ENCODE peak calls at places on chromosomes 12 and 14, in six cellular contexts. E is effector memory CD4-positive, alpha-beta T cell; J is ascending aorta; H is adipocyte; C is astrocyte; Q is neural progenitor cell. N is an unnamed sample. For H3K36me3, the result is how much of the 10 kb centered on the place peaks cover.

GRCh38 chr12:104056419-104056972 is 6.5 kb upstream of the GLT8D2 start:
- DNase-seq in E (no peak), J (no peak), H (no peak), C (peak), Q (no peak), N (no peak)

GRCh38 chr12:130970165-130970907 is 16.6 kb downstream of the ADGRD1 start:
- DNase-seq in E (no peak), J (no peak), H (no peak), C (no peak), Q (no peak), N (no peak)

GRCh38 chr12:95574799-95575452 is 23.6 kb upstream of the USP44 start:
- DNase-seq in E (no peak), J (no peak), H (peak), C (peak), Q (peak), N (no peak)

GRCh38 chr12:57516617-57517153 is 3.6 kb downstream of the DDIT3 start:
- DNase-seq in E (no peak), J (no peak), H (no peak), C (no peak), Q (no peak), N (no peak)

GRCh38 chr12:101305226-101305779 is 25.4 kb downstream of the UTP20 start:
- DNase-seq in E (no peak), J (no peak), H (no peak), C (no peak), Q (no peak), N (no peak)

GRCh38 chr14:37021406-37021805 is 151.0 kb downstream of the SLC25A21 start:
- DNase-seq in E (no peak), J (no peak), H (no peak), C (no peak), Q (no peak), N (no peak)

GRCh38 chr12:69419701-69420100 is 50.5 kb upstream of the FRS2 start:
- DNase-seq in E (no peak), J (no peak), H (no peak), C (no peak), Q (no peak), N (no peak)

GRCh38 chr12:6375269-6376078 is at the start of gene SCNN1A:
- DNase-seq in E (no peak), J (peak), H (no peak), C (no peak), Q (peak), N (no peak)

GRCh38 chr14:87067597-87067996 is 925.4 kb downstream of the GALC start:
- DNase-seq in E (no peak), J (no peak), H (no peak), C (no peak), Q (no peak), N (no peak)

GRCh38 chr12:114562654-114563053 is 121.3 kb downstream of the TBX3 start:
- DNase-seq in E (no peak), J (no peak), H (no peak), C (no peak), Q (no peak), N (no peak)

GRCh38 chr12:123938679-123939480 is 33.8 kb downstream of the CCDC92 start:
- DNase-seq in E (no peak), J (peak), H (no peak), C (no peak), Q (peak), N (no peak)

GRCh38 chr12:51847830-51848727 is at the start of gene FIGNL2:
- DNase-seq in E (no peak), J (no peak), H (peak), C (no peak), Q (peak), N (no peak)

GRCh38 chr12:45547132-45547531 is 182.4 kb upstream of the ARID2 start:
- DNase-seq in E (no peak), J (no peak), H (no peak), C (no peak), Q (no peak), N (no peak)

GRCh38 chr14:99460793-99461192 is 19.9 kb downstream of the SETD3 start:
- DNase-seq in E (no peak), J (no peak), H (no peak), C (peak), Q (no peak), N (no peak)

GRCh38 chr14:99463974-99464373 is 16.7 kb downstream of the SETD3 start:
- DNase-seq in E (no peak), J (no peak), H (no peak), C (no peak), Q (no peak), N (no peak)

GRCh38 chr14:99461411-99461810 is 19.2 kb downstream of the SETD3 start:
- DNase-seq in E (no peak), J (no peak), H (no peak), C (no peak), Q (no peak), N (no peak)

GRCh38 chr14:99462211-99462610 is 18.4 kb downstream of the SETD3 start:
- DNase-seq in E (no peak), J (no peak), H (no peak), C (no peak), Q (no peak), N (no peak)

DNA sequence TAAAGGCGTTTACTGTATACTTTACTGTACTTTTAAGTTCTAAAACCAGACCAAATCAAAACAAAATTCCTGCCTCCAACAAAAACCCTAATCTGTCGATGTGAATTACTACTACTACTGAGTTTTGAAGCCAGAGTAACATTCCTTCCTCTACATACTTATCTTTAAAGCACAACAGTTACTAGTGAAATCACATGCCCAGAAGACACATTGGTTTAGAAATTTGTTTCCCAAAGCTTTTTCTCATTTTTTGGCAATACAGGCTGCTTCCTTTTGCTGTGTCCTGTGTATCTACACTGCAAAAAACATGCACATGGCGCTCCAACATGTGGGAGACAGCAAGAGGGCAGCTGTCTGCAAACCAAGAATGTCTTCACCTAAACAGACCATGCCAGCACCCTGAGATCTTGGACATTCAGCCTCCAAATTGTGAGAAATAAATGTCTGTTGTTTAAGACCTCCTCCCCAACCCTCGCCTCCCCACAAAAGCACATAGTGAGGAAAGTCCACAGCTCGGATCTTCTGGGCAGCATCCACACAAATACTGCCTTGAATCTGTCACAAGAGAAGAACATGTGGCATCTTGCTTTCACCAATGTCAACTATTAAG is 21.1 kb downstream of the SETD3 start:
- DNase-seq in E (no peak), J (no peak), H (no peak), C (no peak), Q (no peak), N (no peak)
- H3K36me3 ChIP-seq in E (half or more), J (under half), H (half or more), C (under half), Q (under half), N (half or more)

GRCh38 chr12:4293299-4293941 is 19.9 kb downstream of the CCND2 start:
- DNase-seq in E (no peak), J (no peak), H (no peak), C (no peak), Q (no peak), N (no peak)
- H3K36me3 ChIP-seq in E (half or more), J (under half), H (half or more), C (under half), Q (under half), N (under half)

GRCh38 chr12:108517288-108518100 is 2.4 kb downstream of the FICD start:
- DNase-seq in E (no peak), J (peak), H (no peak), C (no peak), Q (no peak), N (no peak)
- H3K36me3 ChIP-seq in E (under half), J (under half), H (half or more), C (under half), Q (under half), N (under half)

DNA sequence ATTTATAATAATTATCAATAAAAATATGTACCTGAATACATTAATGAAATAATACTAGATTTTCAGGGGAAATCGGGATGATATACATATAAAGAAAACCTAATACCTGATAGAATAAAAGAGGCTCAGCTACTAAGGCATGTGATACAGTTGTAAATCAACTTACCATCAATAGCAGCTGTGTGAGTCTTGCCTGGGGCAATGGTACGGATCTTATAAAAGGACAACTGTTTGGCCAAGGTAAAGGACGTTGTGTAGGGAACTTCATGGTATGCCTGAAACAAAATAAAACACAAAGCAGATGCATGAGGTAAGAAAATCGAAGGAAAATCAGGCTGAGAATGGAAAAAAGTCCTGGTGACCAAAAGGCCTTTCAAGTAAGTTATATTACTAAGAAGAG is 25.4 kb downstream of the NEK9 start:
- DNase-seq in E (no peak), J (no peak), H (no peak), C (no peak), Q (no peak), N (no peak)
- H3K36me3 ChIP-seq in E (half or more), J (half or more), H (half or more), C (under half), Q (under half), N (under half)

DNA sequence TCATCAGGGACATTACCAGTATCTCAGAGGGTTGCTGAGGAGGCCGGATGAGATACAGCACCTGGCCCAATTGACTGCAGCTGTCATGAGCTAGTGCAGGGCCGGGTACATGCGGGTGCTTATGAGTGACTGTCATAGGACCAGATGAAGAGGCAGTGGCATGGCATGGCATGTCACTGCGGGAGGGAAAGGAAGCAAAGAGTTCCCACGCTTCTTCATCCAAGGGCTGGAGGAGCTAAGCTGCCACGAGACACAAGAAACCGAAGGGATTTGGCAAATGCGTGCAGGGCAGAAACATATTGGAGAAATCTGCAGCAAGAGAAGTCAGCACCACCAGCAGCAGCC is 10.7 kb upstream of the GPX2 start:
- DNase-seq in E (no peak), J (no peak), H (no peak), C (no peak), Q (no peak), N (no peak)
- H3K36me3 ChIP-seq in E (under half), J (under half), H (under half), C (under half), Q (under half), N (under half)

GRCh38 chr14:31126680-31127079 is 80.9 kb downstream of the HECTD1 start:
- DNase-seq in E (no peak), J (no peak), H (no peak), C (no peak), Q (no peak), N (no peak)

GRCh38 chr14:31125231-31125630 is 82.4 kb downstream of the HECTD1 start:
- DNase-seq in E (no peak), J (no peak), H (no peak), C (no peak), Q (no peak), N (no peak)

GRCh38 chr14:31128601-31129526 is 78.7 kb downstream of the HECTD1 start:
- DNase-seq in E (no peak), J (no peak), H (no peak), C (no peak), Q (no peak), N (no peak)

GRCh38 chr14:31124197-31124596 is 83.4 kb downstream of the HECTD1 start:
- DNase-seq in E (no peak), J (no peak), H (no peak), C (no peak), Q (no peak), N (no peak)

GRCh38 chr14:31127690-31128089 is 79.9 kb downstream of the HECTD1 start:
- DNase-seq in E (peak), J (no peak), H (no peak), C (no peak), Q (no peak), N (no peak)
- H3K36me3 ChIP-seq in E (under half), J (half or more), H (half or more), C (under half), Q (under half), N (under half)

GRCh38 chr14:105466491-105467248 is 8.0 kb upstream of the CRIP2 start:
- DNase-seq in E (no peak), J (no peak), H (no peak), C (no peak), Q (no peak), N (no peak)
- H3K36me3 ChIP-seq in E (under half), J (under half), H (under half), C (under half), Q (under half), N (under half)

DNA sequence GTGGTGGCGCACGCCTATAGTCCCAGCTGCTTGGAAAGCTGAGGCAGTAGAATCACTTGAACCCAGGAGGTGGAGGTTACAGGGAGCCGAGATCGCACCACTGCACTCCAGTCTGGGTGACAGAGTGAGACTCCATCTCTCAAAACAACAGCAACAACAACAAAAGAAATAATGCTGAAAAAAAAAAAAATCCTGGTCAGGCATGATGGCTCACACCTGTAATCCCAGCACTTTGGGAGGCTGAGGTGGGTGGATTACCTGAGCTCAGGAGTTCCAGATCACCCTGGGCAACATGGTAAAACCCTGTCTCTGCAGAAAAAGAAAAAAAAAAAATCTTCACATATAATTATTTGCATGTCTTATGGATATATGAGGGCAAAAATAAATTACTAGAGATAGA is 75.5 kb downstream of the ATXN2 start:
- DNase-seq in E (no peak), J (no peak), H (no peak), C (no peak), Q (no peak), N (no peak)
- H3K36me3 ChIP-seq in E (under half), J (under half), H (half or more), C (half or more), Q (under half), N (half or more)